ENCODE peak calls at places on chromosomes 5 and 9, in seven cellular contexts. J is nephron progenitor cell, H is tibial artery, G is progenitor cell of endocrine pancreas, Y is fibroblast of mammary gland, C is GM20000, A is HFFc6. R is an unnamed sample.

GRCh38 chr5:96297867-96298266 is 135.2 kb downstream of the PCSK1 start:
- DNase-seq in J (no peak), H (peak), G (no peak), Y (peak), C (no peak), A (peak), R (no peak)

GRCh38 chr5:108858959-108859358 is 111.3 kb downstream of the FER start:
- DNase-seq in J (no peak), H (no peak), G (no peak), Y (peak), C (peak), A (no peak), R (peak)

GRCh38 chr5:34826347-34826746 is 12.6 kb upstream of the TTC23L start:
- DNase-seq in J (no peak), H (no peak), G (no peak), Y (no peak), C (no peak), A (no peak), R (no peak)

GRCh38 chr9:105475302-105475701 is 27.5 kb downstream of the FSD1L start:
- DNase-seq in J (no peak), H (no peak), G (no peak), Y (peak), C (no peak), A (peak), R (no peak)

GRCh38 chr5:10590226-10591047 is 26.6 kb downstream of the ANKRD33B start:
- DNase-seq in J (no peak), H (no peak), G (no peak), Y (peak), C (no peak), A (peak), R (no peak)

GRCh38 chr5:105150324-105150723 is 1587.7 kb upstream of the NUDT12 start:
- DNase-seq in J (no peak), H (no peak), G (no peak), Y (no peak), C (no peak), A (no peak), R (no peak)

GRCh38 chr5:74149395-74149794 is 491.1 kb downstream of the ENC1 start:
- DNase-seq in J (no peak), H (peak), G (no peak), Y (peak), C (no peak), A (peak), R (no peak)

GRCh38 chr5:149215478-149216042 is 56.1 kb upstream of the AFAP1L1 start:
- DNase-seq in J (no peak), H (peak), G (no peak), Y (peak), C (no peak), A (peak), R (no peak)

GRCh38 chr5:75050415-75050814 is 1.9 kb downstream of the GCNT4 start:
- DNase-seq in J (peak), H (no peak), G (no peak), Y (peak), C (no peak), A (no peak), R (no peak)

GRCh38 chr5:43298459-43298858 is 14.8 kb downstream of the HMGCS1 start:
- DNase-seq in J (no peak), H (no peak), G (no peak), Y (no peak), C (no peak), A (no peak), R (no peak)

GRCh38 chr9:80720579-80720978 is 968.8 kb downstream of the TLE1 start:
- DNase-seq in J (no peak), H (no peak), G (no peak), Y (no peak), C (no peak), A (no peak), R (no peak)

GRCh38 chr9:78146241-78146640 is 89.6 kb upstream of the CEP78 start:
- DNase-seq in J (no peak), H (no peak), G (no peak), Y (no peak), C (no peak), A (peak), R (no peak)

GRCh38 chr9:78149738-78150291 is 86.1 kb upstream of the CEP78 start:
- DNase-seq in J (no peak), H (no peak), G (no peak), Y (no peak), C (no peak), A (no peak), R (no peak)

GRCh38 chr9:78150983-78151356 is 84.9 kb upstream of the CEP78 start:
- DNase-seq in J (no peak), H (no peak), G (no peak), Y (no peak), C (no peak), A (no peak), R (no peak)

GRCh38 chr9:78144663-78145377 is 91.1 kb upstream of the CEP78 start:
- DNase-seq in J (no peak), H (no peak), G (no peak), Y (no peak), C (no peak), A (no peak), R (no peak)

GRCh38 chr9:78150312-78150982 is 85.4 kb upstream of the CEP78 start:
- DNase-seq in J (no peak), H (no peak), G (no peak), Y (no peak), C (no peak), A (no peak), R (no peak)
- TF ChIP-seq CTCF in J (no peak), H (no peak), G (no peak), Y (no peak), C (no peak), A (no peak), R (no peak)

DNA sequence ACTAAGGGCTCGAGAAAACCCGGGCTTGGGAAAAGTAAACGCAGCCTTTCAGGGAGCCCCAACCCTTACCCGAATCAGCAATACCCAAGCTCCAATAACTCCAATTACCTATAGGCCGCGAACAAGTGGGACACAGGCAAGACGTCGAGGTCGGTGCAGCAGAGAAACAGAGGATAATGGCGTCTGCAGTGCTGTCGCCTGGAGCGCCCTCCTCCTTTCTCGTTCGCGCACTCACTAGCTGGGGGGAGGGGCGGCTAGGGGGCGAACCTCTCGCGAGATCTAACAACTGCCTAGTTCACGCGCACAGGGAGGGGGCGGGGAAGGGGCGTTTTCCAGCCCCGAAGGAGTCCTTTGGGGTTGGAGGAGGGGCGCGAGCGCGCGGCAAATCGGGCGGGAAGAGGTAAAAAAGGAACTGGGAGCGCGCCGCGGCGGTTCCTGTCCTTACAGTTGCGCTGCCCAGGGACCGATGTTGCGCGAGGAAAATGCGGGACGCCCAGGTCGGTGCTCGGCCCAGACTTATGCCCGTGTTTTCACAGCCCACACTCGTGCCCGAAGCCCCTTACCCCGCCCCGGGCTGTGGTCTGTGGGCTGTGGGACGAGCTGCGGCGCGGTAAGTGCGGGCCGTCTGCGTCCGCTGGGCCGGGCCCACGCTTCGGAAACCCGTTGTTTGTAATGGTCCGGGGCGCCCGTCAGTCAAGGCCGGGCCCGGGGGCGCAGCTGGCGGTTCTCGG is at the start of gene RMI1:
- DNase-seq in J (peak), H (peak), G (peak), Y (peak), C (peak), A (peak), R (peak)
- TF ChIP-seq CTCF in J (no peak), H (no peak), G (no peak), Y (no peak), C (no peak), A (peak), R (peak)

DNA sequence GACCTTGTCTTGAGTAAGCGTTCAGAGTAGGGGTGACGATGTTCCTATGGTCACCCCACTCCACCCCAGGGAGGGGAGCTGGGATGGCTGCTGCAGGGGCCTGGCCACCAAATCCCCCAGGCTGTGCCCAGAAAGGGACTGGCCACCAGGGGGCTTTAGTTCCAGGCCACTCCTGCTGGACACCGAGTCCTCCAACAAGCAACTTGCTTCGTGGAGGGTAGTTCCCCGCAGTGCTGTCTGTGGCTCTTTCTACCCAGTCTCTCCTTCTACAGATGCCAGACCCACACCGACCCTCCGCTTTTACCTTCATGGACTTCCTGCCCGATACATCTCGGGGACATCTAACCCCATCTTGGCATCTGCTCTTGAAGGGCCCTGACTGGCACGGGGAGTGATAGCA is 35.7 kb upstream of the GABRP start:
- DNase-seq in J (peak), H (no peak), G (peak), Y (peak), C (no peak), A (no peak), R (no peak)
- TF ChIP-seq CTCF in J (peak), H (no peak), G (peak), Y (peak), C (no peak), A (peak), R (no peak)

GRCh38 chr5:178338750-178339144 is 106.1 kb upstream of the PHYKPL start:
- DNase-seq in J (no peak), H (no peak), G (no peak), Y (no peak), C (no peak), A (no peak), R (no peak)
- TF ChIP-seq CTCF in J (no peak), H (no peak), G (no peak), Y (no peak), C (no peak), A (no peak), R (no peak)

DNA sequence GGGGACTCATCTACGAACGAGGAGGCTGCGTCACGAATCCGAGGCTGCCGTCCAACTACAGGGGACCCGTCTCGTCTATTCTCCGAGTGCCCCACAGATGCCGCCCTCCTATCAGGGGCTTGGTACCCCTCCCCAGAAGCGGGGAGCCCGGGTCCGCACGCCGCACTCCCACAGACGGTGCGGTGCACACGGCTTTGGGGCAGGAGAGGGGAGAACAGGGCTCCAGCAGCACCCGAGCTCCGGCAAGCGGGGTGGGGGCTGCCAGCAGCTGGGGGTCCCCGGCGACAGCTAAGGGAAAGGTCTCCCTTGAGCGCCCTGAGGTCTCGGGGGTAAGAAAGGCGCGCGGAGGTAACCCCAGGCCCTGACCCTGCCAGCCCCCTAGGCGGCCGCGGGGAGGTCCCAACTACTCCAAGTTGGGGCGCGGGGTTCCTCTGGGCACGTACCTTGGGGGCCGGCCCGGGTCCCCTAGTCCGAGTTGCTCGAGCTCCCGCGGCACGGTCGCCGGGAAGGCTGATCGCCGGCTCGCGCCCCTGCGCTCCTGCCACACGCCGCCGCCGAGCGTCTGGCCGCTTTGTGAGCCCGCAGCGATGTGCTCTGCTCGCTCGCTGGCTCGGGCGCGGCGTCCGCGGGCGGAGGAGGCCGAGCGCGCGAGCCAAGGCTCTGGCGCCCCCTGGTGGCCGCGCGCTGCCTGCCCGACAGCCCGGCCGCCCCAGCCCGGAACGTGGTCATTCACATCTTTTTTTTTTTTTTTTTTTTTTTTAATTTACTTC is at the start of gene SPOCK1:
- DNase-seq in J (peak), H (peak), G (peak), Y (peak), C (peak), A (peak), R (peak)
- TF ChIP-seq CTCF in J (peak), H (peak), G (peak), Y (peak), C (peak), A (peak), R (peak)

GRCh38 chr9:35920004-35920658 is 10.8 kb downstream of the SPAAR start:
- DNase-seq in J (no peak), H (no peak), G (no peak), Y (peak), C (no peak), A (no peak), R (no peak)
- TF ChIP-seq CTCF in J (no peak), H (no peak), G (no peak), Y (no peak), C (no peak), A (no peak), R (no peak)

DNA sequence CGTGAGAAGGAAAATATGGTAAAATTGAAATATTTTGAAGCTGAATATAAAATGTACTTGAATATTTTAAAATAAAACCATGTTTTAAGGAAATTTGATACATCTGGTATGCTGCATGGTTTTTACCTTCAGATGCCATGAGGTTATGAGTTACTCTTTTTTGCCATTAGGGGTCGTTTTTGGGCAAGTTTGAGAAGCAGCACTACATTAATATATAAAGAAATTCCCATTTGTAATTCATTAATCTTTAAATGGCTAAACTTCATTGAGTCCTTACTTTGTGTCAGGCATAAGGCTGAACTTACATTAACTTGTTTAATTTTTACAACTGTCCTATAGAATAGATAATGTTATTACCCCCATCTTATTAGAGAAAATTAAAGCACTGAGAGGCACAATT is 152.3 kb downstream of the KDM4C start:
- DNase-seq in J (no peak), H (no peak), G (no peak), Y (peak), C (no peak), A (peak), R (no peak)
- TF ChIP-seq CTCF in J (peak), H (peak), G (peak), Y (peak), C (no peak), A (peak), R (no peak)